ENCODE peak calls at places on chromosomes 1 and 21, in eight cellular contexts. One of them, this sample, is unnamed.
A peak's percentile ranks its signal among the peaks of the same experiment; 100 is the strongest.

GRCh38 chr21:42171091-42172053 is 47.6 kb upstream of the ABCG1 start:
- DNase-seq in astrocyte of the cerebellum: no peak
- DNase-seq in tibial artery: no peak
- DNase-seq in uterus: no peak
- DNase-seq in A549: no peak
- DNase-seq in AG09309: no peak
- DNase-seq in fibroblast of pulmonary artery: no peak
- DNase-seq in tibial nerve: no peak
- DNase-seq in this sample: no peak

GRCh38 chr21:42666023-42666747 is 12.8 kb downstream of the PDE9A start:
- DNase-seq in astrocyte of the cerebellum: no peak
- DNase-seq in tibial artery: no peak
- DNase-seq in uterus: no peak
- DNase-seq in A549: peak; percentile 24
- DNase-seq in AG09309: no peak
- DNase-seq in fibroblast of pulmonary artery: no peak
- DNase-seq in tibial nerve: no peak
- DNase-seq in this sample: no peak

GRCh38 chr21:42444745-42445059 is 41.0 kb downstream of the UBASH3A start:
- DNase-seq in astrocyte of the cerebellum: no peak
- DNase-seq in tibial artery: no peak
- DNase-seq in uterus: no peak
- DNase-seq in A549: no peak
- DNase-seq in AG09309: no peak
- DNase-seq in fibroblast of pulmonary artery: no peak
- DNase-seq in tibial nerve: no peak
- DNase-seq in this sample: no peak

GRCh38 chr1:165259236-165259635 is 97.3 kb downstream of the LMX1A start:
- DNase-seq in astrocyte of the cerebellum: no peak
- DNase-seq in tibial artery: no peak
- DNase-seq in uterus: no peak
- DNase-seq in A549: no peak
- DNase-seq in AG09309: no peak
- DNase-seq in fibroblast of pulmonary artery: no peak
- DNase-seq in tibial nerve: no peak
- DNase-seq in this sample: no peak

GRCh38 chr1:241899211-241899610 is 51.2 kb downstream of the EXO1 start:
- DNase-seq in astrocyte of the cerebellum: no peak
- DNase-seq in tibial artery: no peak
- DNase-seq in uterus: no peak
- DNase-seq in A549: no peak
- DNase-seq in AG09309: no peak
- DNase-seq in fibroblast of pulmonary artery: no peak
- DNase-seq in tibial nerve: no peak
- DNase-seq in this sample: no peak

GRCh38 chr21:44983421-44984206 is 43.8 kb downstream of the SLX9 start:
- DNase-seq in astrocyte of the cerebellum: no peak
- DNase-seq in tibial artery: no peak
- DNase-seq in uterus: no peak
- DNase-seq in A549: no peak
- DNase-seq in AG09309: no peak
- DNase-seq in fibroblast of pulmonary artery: peak; percentile 9
- DNase-seq in tibial nerve: no peak
- DNase-seq in this sample: no peak

GRCh38 chr1:227567256-227567655 is 3.9 kb downstream of the ZNF678 start:
- DNase-seq in astrocyte of the cerebellum: no peak
- DNase-seq in tibial artery: no peak
- DNase-seq in uterus: no peak
- DNase-seq in A549: no peak
- DNase-seq in AG09309: no peak
- DNase-seq in fibroblast of pulmonary artery: no peak
- DNase-seq in tibial nerve: no peak
- DNase-seq in this sample: no peak

GRCh38 chr21:42061866-42062542 is 9.1 kb upstream of the UMODL1 start:
- DNase-seq in astrocyte of the cerebellum: no peak
- DNase-seq in tibial artery: no peak
- DNase-seq in uterus: no peak
- DNase-seq in A549: no peak
- DNase-seq in AG09309: no peak
- DNase-seq in fibroblast of pulmonary artery: no peak
- DNase-seq in tibial nerve: no peak
- DNase-seq in this sample: no peak

GRCh38 chr1:54137532-54138061 is 15.2 kb downstream of the CDCP2 start:
- DNase-seq in astrocyte of the cerebellum: peak; percentile 31
- DNase-seq in tibial artery: no peak
- DNase-seq in uterus: peak; percentile 48
- DNase-seq in A549: no peak
- DNase-seq in AG09309: peak; percentile 55
- DNase-seq in fibroblast of pulmonary artery: peak; percentile 59
- DNase-seq in tibial nerve: no peak
- DNase-seq in this sample: peak; percentile 19

GRCh38 chr1:44108241-44108640 is 10.4 kb upstream of the KLF17 start:
- DNase-seq in astrocyte of the cerebellum: peak; percentile 4
- DNase-seq in tibial artery: no peak
- DNase-seq in uterus: no peak
- DNase-seq in A549: no peak
- DNase-seq in AG09309: peak; percentile 13
- DNase-seq in fibroblast of pulmonary artery: peak; percentile 48
- DNase-seq in tibial nerve: no peak
- DNase-seq in this sample: peak; percentile 51

GRCh38 chr1:159867322-159868064 is 5.0 kb upstream of the VSIG8 start:
- DNase-seq in astrocyte of the cerebellum: no peak
- DNase-seq in tibial artery: no peak
- DNase-seq in uterus: peak; percentile 54
- DNase-seq in A549: no peak
- DNase-seq in AG09309: no peak
- DNase-seq in fibroblast of pulmonary artery: peak; percentile 53
- DNase-seq in tibial nerve: no peak
- DNase-seq in this sample: no peak

GRCh38 chr1:157097692-157098091 is 1.9 kb downstream of the ETV3L start:
- DNase-seq in astrocyte of the cerebellum: no peak
- DNase-seq in tibial artery: no peak
- DNase-seq in uterus: no peak
- DNase-seq in A549: no peak
- DNase-seq in AG09309: no peak
- DNase-seq in fibroblast of pulmonary artery: no peak
- DNase-seq in tibial nerve: no peak
- DNase-seq in this sample: no peak

GRCh38 chr21:44870748-44871495 is 2.6 kb downstream of the PTTG1IP start:
- DNase-seq in astrocyte of the cerebellum: no peak
- DNase-seq in tibial artery: no peak
- DNase-seq in uterus: no peak
- DNase-seq in A549: no peak
- DNase-seq in AG09309: no peak
- DNase-seq in fibroblast of pulmonary artery: no peak
- DNase-seq in tibial nerve: peak; percentile 28
- DNase-seq in this sample: no peak

GRCh38 chr1:57474097-57474750 is 50.4 kb upstream of the DAB1 start:
- DNase-seq in astrocyte of the cerebellum: no peak
- DNase-seq in tibial artery: no peak
- DNase-seq in uterus: no peak
- DNase-seq in A549: no peak
- DNase-seq in AG09309: no peak
- DNase-seq in fibroblast of pulmonary artery: peak; percentile 37
- DNase-seq in tibial nerve: no peak
- DNase-seq in this sample: peak; percentile 53

GRCh38 chr1:115052454-115053083 is 22.9 kb downstream of the TSHB start:
- DNase-seq in astrocyte of the cerebellum: no peak
- DNase-seq in tibial artery: peak; percentile 57
- DNase-seq in uterus: no peak
- DNase-seq in A549: peak; percentile 48
- DNase-seq in AG09309: no peak
- DNase-seq in fibroblast of pulmonary artery: peak; percentile 55
- DNase-seq in tibial nerve: peak; percentile 55
- DNase-seq in this sample: peak; percentile 50

GRCh38 chr1:20102875-20103274 is 16.5 kb downstream of the PLA2G2D start:
- DNase-seq in astrocyte of the cerebellum: no peak
- DNase-seq in tibial artery: no peak
- DNase-seq in uterus: no peak
- DNase-seq in A549: no peak
- DNase-seq in AG09309: peak; percentile 88
- DNase-seq in fibroblast of pulmonary artery: peak; percentile 77
- DNase-seq in tibial nerve: no peak
- DNase-seq in this sample: peak; percentile 77

GRCh38 chr1:156727914-156728598 is at the start of gene METTL25B:
- DNase-seq in astrocyte of the cerebellum: peak; percentile 48
- DNase-seq in tibial artery: peak; percentile 75
- DNase-seq in uterus: peak; percentile 83
- DNase-seq in A549: peak; percentile 90
- DNase-seq in AG09309: no peak
- DNase-seq in fibroblast of pulmonary artery: peak; percentile 80
- DNase-seq in tibial nerve: peak; percentile 65
- DNase-seq in this sample: peak; percentile 74

GRCh38 chr1:230982698-230983097 is 3.8 kb downstream of the ARV1 start:
- DNase-seq in astrocyte of the cerebellum: no peak
- DNase-seq in tibial artery: no peak
- DNase-seq in uterus: no peak
- DNase-seq in A549: no peak
- DNase-seq in AG09309: peak; percentile 48
- DNase-seq in fibroblast of pulmonary artery: no peak
- DNase-seq in tibial nerve: no peak
- DNase-seq in this sample: peak; percentile 6

DNA sequence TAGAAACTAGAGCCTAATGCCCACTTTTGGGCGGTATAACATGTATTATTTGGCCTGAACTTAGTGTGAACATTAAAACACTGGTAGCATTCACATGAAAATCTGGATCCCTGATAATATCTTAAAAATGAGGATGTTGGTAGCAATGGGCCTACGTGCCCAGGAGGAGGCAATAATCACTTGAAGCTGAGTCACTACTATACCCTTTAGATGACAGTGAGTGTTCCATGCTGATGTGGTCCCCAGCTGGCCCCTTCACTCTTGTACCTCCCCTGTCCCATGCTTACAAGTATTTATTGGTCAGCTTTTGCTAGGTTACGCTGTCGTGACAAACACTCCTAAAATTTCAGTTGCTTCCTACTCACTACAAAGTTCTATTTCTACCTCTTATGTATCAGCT is 23.0 kb upstream of the POU2F1 start:
- DNase-seq in astrocyte of the cerebellum: no peak
- DNase-seq in tibial artery: no peak
- DNase-seq in uterus: no peak
- DNase-seq in A549: no peak
- DNase-seq in AG09309: no peak
- DNase-seq in fibroblast of pulmonary artery: no peak
- DNase-seq in tibial nerve: no peak
- DNase-seq in this sample: no peak
- TF ChIP-seq CTCF in astrocyte of the cerebellum: no peak
- TF ChIP-seq CTCF in tibial artery: no peak
- TF ChIP-seq CTCF in uterus: no peak
- TF ChIP-seq CTCF in A549: no peak
- TF ChIP-seq CTCF in AG09309: no peak
- TF ChIP-seq CTCF in fibroblast of pulmonary artery: no peak
- TF ChIP-seq CTCF in tibial nerve: no peak
- TF ChIP-seq CTCF in this sample: no peak

DNA sequence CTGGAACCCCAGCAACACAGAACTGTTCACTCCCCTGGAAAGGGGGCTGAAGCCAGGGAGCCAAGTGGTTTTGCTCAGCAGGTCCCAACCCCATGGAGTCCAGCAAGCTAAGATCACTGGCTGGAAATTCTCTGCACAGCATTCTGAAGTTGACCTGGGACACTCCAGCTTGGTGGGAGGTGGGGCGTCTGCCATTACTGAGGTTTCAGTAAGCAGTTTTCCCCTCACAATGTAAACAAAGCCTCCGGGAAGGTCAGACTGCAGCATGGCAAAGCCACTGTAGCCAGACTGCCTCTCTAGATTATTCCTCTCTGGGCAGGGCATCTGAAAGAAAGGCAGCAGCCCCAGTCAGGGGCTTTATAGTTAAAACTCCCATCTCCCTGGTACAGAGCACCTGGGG is 59.7 kb downstream of the INKA2 start:
- DNase-seq in astrocyte of the cerebellum: no peak
- DNase-seq in tibial artery: no peak
- DNase-seq in uterus: no peak
- DNase-seq in A549: no peak
- DNase-seq in AG09309: no peak
- DNase-seq in fibroblast of pulmonary artery: no peak
- DNase-seq in tibial nerve: no peak
- DNase-seq in this sample: no peak
- H3K4me3 ChIP-seq in astrocyte of the cerebellum: no peak overlapping the region
- H3K4me3 ChIP-seq in tibial artery: no peak overlapping the region
- H3K4me3 ChIP-seq in uterus: no peak overlapping the region
- H3K4me3 ChIP-seq in A549: no peak overlapping the region
- H3K4me3 ChIP-seq in AG09309: no peak overlapping the region
- H3K4me3 ChIP-seq in fibroblast of pulmonary artery: no peak overlapping the region
- H3K4me3 ChIP-seq in tibial nerve: no peak overlapping the region
- H3K4me3 ChIP-seq in this sample: no peak overlapping the region

GRCh38 chr21:34313116-34313515 is 50.7 kb upstream of the KCNE2 start:
- DNase-seq in astrocyte of the cerebellum: no peak
- DNase-seq in tibial artery: no peak
- DNase-seq in uterus: no peak
- DNase-seq in A549: no peak
- DNase-seq in AG09309: no peak
- DNase-seq in fibroblast of pulmonary artery: peak; percentile 24
- DNase-seq in tibial nerve: no peak
- DNase-seq in this sample: peak; percentile 1
- TF ChIP-seq CTCF in astrocyte of the cerebellum: no peak
- TF ChIP-seq CTCF in tibial artery: no peak
- TF ChIP-seq CTCF in uterus: no peak
- TF ChIP-seq CTCF in A549: no peak
- TF ChIP-seq CTCF in AG09309: no peak
- TF ChIP-seq CTCF in fibroblast of pulmonary artery: no peak
- TF ChIP-seq CTCF in tibial nerve: no peak
- TF ChIP-seq CTCF in this sample: no peak

GRCh38 chr1:155326020-155326526 is 5.4 kb downstream of the RUSC1 start:
- DNase-seq in astrocyte of the cerebellum: no peak
- DNase-seq in tibial artery: no peak
- DNase-seq in uterus: no peak
- DNase-seq in A549: no peak
- DNase-seq in AG09309: no peak
- DNase-seq in fibroblast of pulmonary artery: no peak
- DNase-seq in tibial nerve: no peak
- DNase-seq in this sample: no peak

GRCh38 chr1:155326659-155327058 is 6.0 kb downstream of the RUSC1 start:
- DNase-seq in astrocyte of the cerebellum: no peak
- DNase-seq in tibial artery: no peak
- DNase-seq in uterus: no peak
- DNase-seq in A549: no peak
- DNase-seq in AG09309: no peak
- DNase-seq in fibroblast of pulmonary artery: no peak
- DNase-seq in tibial nerve: no peak
- DNase-seq in this sample: no peak

GRCh38 chr1:155324717-155325595 is 4.3 kb downstream of the RUSC1 start:
- DNase-seq in astrocyte of the cerebellum: no peak
- DNase-seq in tibial artery: peak; percentile 51
- DNase-seq in uterus: peak; percentile 59
- DNase-seq in A549: peak; percentile 88
- DNase-seq in AG09309: no peak
- DNase-seq in fibroblast of pulmonary artery: peak; percentile 32
- DNase-seq in tibial nerve: no peak
- DNase-seq in this sample: peak; percentile 24

GRCh38 chr1:155324041-155324716 is 3.5 kb downstream of the RUSC1 start:
- DNase-seq in astrocyte of the cerebellum: peak; percentile 80
- DNase-seq in tibial artery: peak; percentile 97
- DNase-seq in uterus: peak; percentile 94
- DNase-seq in A549: peak; percentile 98
- DNase-seq in AG09309: peak; percentile 83
- DNase-seq in fibroblast of pulmonary artery: peak; percentile 97
- DNase-seq in tibial nerve: peak; percentile 93
- DNase-seq in this sample: peak; percentile 96

DNA sequence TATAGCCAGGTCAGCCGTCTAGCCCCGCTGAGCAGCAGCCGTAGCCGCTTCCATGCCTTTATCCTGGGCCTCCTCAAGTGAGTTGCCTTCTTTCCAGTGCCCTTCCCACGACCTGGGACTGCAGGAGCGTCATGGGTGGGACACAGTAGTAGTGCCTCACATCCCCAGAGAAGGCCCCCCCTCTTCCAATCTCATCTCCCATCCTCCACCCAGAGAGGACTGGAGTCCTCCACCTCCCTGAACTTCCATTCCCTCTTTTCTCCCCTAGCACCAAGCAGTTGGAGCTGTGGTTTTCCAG is 4.9 kb downstream of the RUSC1 start:
- DNase-seq in astrocyte of the cerebellum: no peak
- DNase-seq in tibial artery: no peak
- DNase-seq in uterus: no peak
- DNase-seq in A549: no peak
- DNase-seq in AG09309: no peak
- DNase-seq in fibroblast of pulmonary artery: no peak
- DNase-seq in tibial nerve: no peak
- DNase-seq in this sample: no peak
- H3K4me3 ChIP-seq in astrocyte of the cerebellum: peak overlapping the region; percentile 85
- H3K4me3 ChIP-seq in tibial artery: peak overlapping the region; percentile 91
- H3K4me3 ChIP-seq in uterus: peak overlapping the region; percentile 72
- H3K4me3 ChIP-seq in A549: peak overlapping the region; percentile 71
- H3K4me3 ChIP-seq in AG09309: peak overlapping the region; percentile 98
- H3K4me3 ChIP-seq in fibroblast of pulmonary artery: peak overlapping the region; percentile 86
- H3K4me3 ChIP-seq in tibial nerve: peak overlapping the region; percentile 70
- H3K4me3 ChIP-seq in this sample: peak overlapping the region; percentile 93